ENCODE peak calls at places on chromosomes 2 and 18, in eight cellular contexts. M is neural progenitor cell; F is mammary epithelial cell; K is anterior cingulate cortex; N is GM04504; J is HFFc6; E is CD8-positive, alpha-beta memory T cell; U is COR-L47. B is an unnamed sample.

GRCh38 chr18:48055351-48055750 is 124.9 kb upstream of the SMAD2 start:
- DNase-seq in M (no peak), F (no peak), K (no peak), N (no peak), J (no peak), E (no peak), U (no peak), B (no peak)

GRCh38 chr2:143553261-143553660 is 424.0 kb downstream of the ARHGAP15 start:
- DNase-seq in M (no peak), F (no peak), K (no peak), N (no peak), J (no peak), E (no peak), U (no peak), B (no peak)

GRCh38 chr2:20781656-20782265 is 41.1 kb downstream of the LDAH start:
- DNase-seq in M (peak; percentile 49), F (peak; percentile 28), K (no peak), N (no peak), J (no peak), E (no peak), U (peak; percentile 21), B (no peak)

GRCh38 chr2:165950438-165950837 is 3.1 kb downstream of the TTC21B start:
- DNase-seq in M (no peak), F (no peak), K (no peak), N (no peak), J (no peak), E (no peak), U (no peak), B (no peak)

GRCh38 chr2:112626604-112627059 is 19.1 kb upstream of the SLC20A1 start:
- DNase-seq in M (peak; percentile 68), F (no peak), K (peak; percentile 77), N (peak; percentile 39), J (peak; percentile 65), E (peak; percentile 35), U (peak; percentile 68), B (no peak)

GRCh38 chr18:26489881-26490280 is 58.5 kb downstream of the KCTD1 start:
- DNase-seq in M (no peak), F (no peak), K (no peak), N (no peak), J (no peak), E (no peak), U (no peak), B (no peak)

GRCh38 chr2:169302364-169302763 is 60.0 kb downstream of the LRP2 start:
- DNase-seq in M (peak; percentile 46), F (no peak), K (no peak), N (no peak), J (no peak), E (no peak), U (no peak), B (no peak)

GRCh38 chr2:147980940-147981339 is 39.6 kb downstream of the ORC4 start:
- DNase-seq in M (no peak), F (no peak), K (no peak), N (no peak), J (no peak), E (no peak), U (no peak), B (no peak)

GRCh38 chr18:8615397-8616025 is 6.3 kb downstream of the RAB12 start:
- DNase-seq in M (no peak), F (peak; percentile 87), K (peak; percentile 65), N (peak; percentile 94), J (peak; percentile 89), E (no peak), U (peak; percentile 39), B (no peak)

GRCh38 chr2:128389521-128389920 is 70.9 kb upstream of the HS6ST1 start:
- DNase-seq in M (no peak), F (no peak), K (no peak), N (no peak), J (no peak), E (no peak), U (no peak), B (no peak)

GRCh38 chr2:120661551-120661950 is 74.1 kb upstream of the GLI2 start:
- DNase-seq in M (peak; percentile 63), F (no peak), K (peak; percentile 24), N (no peak), J (no peak), E (no peak), U (peak; percentile 95), B (no peak)

GRCh38 chr2:72883356-72883962 is 3.7 kb upstream of the SPR start:
- DNase-seq in M (peak; percentile 84), F (no peak), K (no peak), N (no peak), J (peak; percentile 28), E (no peak), U (no peak), B (no peak)

GRCh38 chr2:191746809-191747208 is 68.9 kb downstream of the NABP1 start:
- DNase-seq in M (no peak), F (peak; percentile 58), K (no peak), N (no peak), J (no peak), E (no peak), U (no peak), B (no peak)

GRCh38 chr2:137155351-137156104 is 390.2 kb downstream of the THSD7B start:
- DNase-seq in M (no peak), F (peak; percentile 45), K (no peak), N (no peak), J (peak; percentile 78), E (no peak), U (no peak), B (no peak)

GRCh38 chr2:35125871-35126270 is 1229.7 kb upstream of the CRIM1 start:
- DNase-seq in M (no peak), F (no peak), K (no peak), N (no peak), J (no peak), E (no peak), U (no peak), B (no peak)

GRCh38 chr2:43305537-43305936 is 79.1 kb upstream of the ZFP36L2 start:
- DNase-seq in M (no peak), F (no peak), K (no peak), N (no peak), J (no peak), E (no peak), U (no peak), B (no peak)

GRCh38 chr18:10062292-10062940 is 148.6 kb downstream of the VAPA start:
- DNase-seq in M (no peak), F (no peak), K (no peak), N (no peak), J (peak; percentile 23), E (no peak), U (no peak), B (no peak)

GRCh38 chr2:176614049-176614448 is 344.8 kb downstream of the MTX2 start:
- DNase-seq in M (no peak), F (no peak), K (no peak), N (no peak), J (no peak), E (no peak), U (no peak), B (no peak)

GRCh38 chr2:8389373-8390108 is 292.3 kb upstream of the ID2 start:
- DNase-seq in M (no peak), F (no peak), K (no peak), N (no peak), J (no peak), E (no peak), U (no peak), B (no peak)

GRCh38 chr2:226426292-226426736 is 373.3 kb downstream of the IRS1 start:
- DNase-seq in M (no peak), F (peak; percentile 96), K (no peak), N (no peak), J (peak; percentile 88), E (no peak), U (no peak), B (no peak)

GRCh38 chr2:192578780-192579179 is 384.0 kb upstream of the TMEFF2 start:
- DNase-seq in M (no peak), F (no peak), K (no peak), N (no peak), J (no peak), E (no peak), U (no peak), B (no peak)

GRCh38 chr18:27843783-27844415 is 333.0 kb downstream of the CDH2 start:
- DNase-seq in M (no peak), F (peak; percentile 53), K (no peak), N (peak; percentile 35), J (peak; percentile 75), E (no peak), U (no peak), B (no peak)

GRCh38 chr2:63903003-63903402 is 61.3 kb downstream of the UGP2 start:
- DNase-seq in M (no peak), F (peak; percentile 5), K (no peak), N (no peak), J (peak; percentile 29), E (no peak), U (no peak), B (no peak)

GRCh38 chr2:4585057-4585635 is 881.8 kb downstream of the DCDC2C start:
- DNase-seq in M (no peak), F (no peak), K (no peak), N (no peak), J (no peak), E (no peak), U (no peak), B (no peak)

GRCh38 chr2:144389151-144389929 is 130.6 kb downstream of the ZEB2 start:
- DNase-seq in M (no peak), F (peak; percentile 61), K (no peak), N (no peak), J (no peak), E (no peak), U (no peak), B (no peak)

GRCh38 chr2:229129738-229130371 is 141.2 kb downstream of the PID1 start:
- DNase-seq in M (no peak), F (peak; percentile 15), K (no peak), N (no peak), J (peak; percentile 4), E (no peak), U (no peak), B (no peak)

GRCh38 chr2:28639836-28640235 is 111.8 kb upstream of the PPP1CB start:
- DNase-seq in M (no peak), F (peak; percentile 93), K (no peak), N (no peak), J (no peak), E (no peak), U (no peak), B (no peak)

B was measured in 8988T.